ENCODE peak calls at places on chromosomes 11 and 22, in ten cellular contexts. B, H, M, N, T, R, Q, W, I and O are unnamed samples.

GRCh38 chr11:13378316-13378715 is 84.7 kb downstream of the BTBD10 start:
- DNase-seq in M (no peak), B (no peak), Q (no peak), T (no peak), N (no peak), R (no peak), H (no peak), W (no peak), I (no peak), O (no peak)

GRCh38 chr22:48239461-48240164 is 1477.2 kb downstream of the TBC1D22A start:
- DNase-seq in H (peak), Q (no peak), R (no peak), W (no peak), M (no peak), B (no peak), N (no peak), I (no peak), T (no peak), O (no peak)

GRCh38 chr11:35148163-35148562 is 9.2 kb downstream of the CD44 start:
- DNase-seq in B (no peak), M (peak), H (no peak), Q (no peak), W (no peak), I (no peak), T (peak), R (no peak), N (no peak), O (no peak)

GRCh38 chr11:14320020-14320419 is 39.0 kb downstream of the RRAS2 start:
- DNase-seq in B (no peak), I (no peak), Q (no peak), T (peak), W (no peak), H (no peak), R (no peak), N (no peak), M (peak), O (no peak)

GRCh38 chr11:67612751-67613150 is 6.0 kb downstream of the NDUFV1 start:
- DNase-seq in B (no peak), R (no peak), N (no peak), H (no peak), T (no peak), W (no peak), M (no peak), I (no peak), Q (no peak), O (no peak)

GRCh38 chr11:129234978-129235377 is 42.9 kb upstream of the ARHGAP32 start:
- DNase-seq in N (no peak), M (no peak), B (no peak), Q (no peak), I (no peak), T (no peak), R (no peak), W (no peak), H (no peak), O (no peak)

GRCh38 chr11:35144811-35145210 is 5.8 kb downstream of the CD44 start:
- DNase-seq in Q (no peak), B (no peak), N (no peak), M (no peak), T (peak), W (no peak), R (no peak), H (no peak), I (no peak), O (no peak)

GRCh38 chr11:110376711-110377324 is 52.9 kb upstream of the FDX1 start:
- DNase-seq in I (no peak), B (peak), H (no peak), R (no peak), Q (peak), T (no peak), N (peak), M (peak), W (peak), O (peak)

GRCh38 chr11:128686045-128686741 is 7.7 kb upstream of the FLI1 start:
- DNase-seq in I (no peak), W (no peak), Q (no peak), H (no peak), M (peak), T (no peak), N (peak), B (no peak), R (no peak), O (no peak)

GRCh38 chr22:35899736-35900135 is 128.9 kb downstream of the RBFOX2 start:
- DNase-seq in T (no peak), W (no peak), B (no peak), N (no peak), Q (no peak), I (no peak), R (no peak), H (no peak), M (no peak), O (no peak)

GRCh38 chr22:50724616-50725015 is 13.4 kb upstream of the ACR start:
- DNase-seq in H (no peak), N (no peak), R (no peak), I (no peak), T (no peak), Q (no peak), W (no peak), M (no peak), B (no peak), O (peak)

GRCh38 chr22:29916007-29916544 is 33.1 kb downstream of the MTMR3 start:
- DNase-seq in R (no peak), N (no peak), M (no peak), I (no peak), W (peak), Q (no peak), T (no peak), H (no peak), B (no peak), O (no peak)

GRCh38 chr11:113242767-113243397 is 71.5 kb upstream of the TTC12 start:
- DNase-seq in N (no peak), T (peak), B (no peak), W (no peak), R (no peak), M (no peak), H (no peak), Q (no peak), I (no peak), O (no peak)

GRCh38 chr22:17514092-17514491 is 49.2 kb upstream of the SLC25A18 start:
- DNase-seq in N (no peak), B (no peak), I (no peak), M (no peak), R (no peak), W (no peak), H (no peak), T (no peak), Q (no peak), O (peak)